ENCODE peak calls at places on chromosomes 4 and X, in nine cellular contexts. One of them, this sample, is unnamed.

GRCh38 chr4:141658316-141658715 is 21.9 kb downstream of the IL15 start:
- DNase-seq in GM23248: no peak
- DNase-seq in neural progenitor cell: no peak
- DNase-seq in PC-3: no peak
- DNase-seq in HCT116: no peak
- DNase-seq in OCI-LY7: no peak
- DNase-seq in SK-N-SH: no peak
- DNase-seq in hepatocyte: no peak
- DNase-seq in GM23338: no peak
- DNase-seq in this sample: peak; percentile 56

GRCh38 chr4:61200991-61201526 is 933 bp downstream of the ADGRL3 start:
- DNase-seq in GM23248: peak; percentile 13
- DNase-seq in neural progenitor cell: peak; percentile 63
- DNase-seq in PC-3: peak; percentile 14
- DNase-seq in HCT116: no peak
- DNase-seq in OCI-LY7: no peak
- DNase-seq in SK-N-SH: peak; percentile 56
- DNase-seq in hepatocyte: peak; percentile 53
- DNase-seq in GM23338: peak; percentile 74
- DNase-seq in this sample: no peak

GRCh38 chr4:147182041-147182440 is 236.4 kb upstream of the TTC29 start:
- DNase-seq in GM23248: no peak
- DNase-seq in neural progenitor cell: peak; percentile 25
- DNase-seq in PC-3: no peak
- DNase-seq in HCT116: no peak
- DNase-seq in OCI-LY7: no peak
- DNase-seq in SK-N-SH: no peak
- DNase-seq in hepatocyte: no peak
- DNase-seq in GM23338: no peak
- DNase-seq in this sample: no peak

GRCh38 chr4:176013466-176014247 is 52.0 kb upstream of the WDR17 start:
- DNase-seq in GM23248: no peak
- DNase-seq in neural progenitor cell: no peak
- DNase-seq in PC-3: no peak
- DNase-seq in HCT116: no peak
- DNase-seq in OCI-LY7: peak; percentile 79
- DNase-seq in SK-N-SH: no peak
- DNase-seq in hepatocyte: no peak
- DNase-seq in GM23338: no peak
- DNase-seq in this sample: peak; percentile 21

GRCh38 chr4:142413516-142413915 is 432.6 kb downstream of the INPP4B start:
- DNase-seq in GM23248: no peak
- DNase-seq in neural progenitor cell: no peak
- DNase-seq in PC-3: no peak
- DNase-seq in HCT116: no peak
- DNase-seq in OCI-LY7: no peak
- DNase-seq in SK-N-SH: no peak
- DNase-seq in hepatocyte: no peak
- DNase-seq in GM23338: no peak
- DNase-seq in this sample: no peak

GRCh38 chrX:63754141-63754859 is 30.7 kb downstream of the ARHGEF9 start:
- DNase-seq in GM23248: peak; percentile 59
- DNase-seq in neural progenitor cell: no peak
- DNase-seq in PC-3: no peak
- DNase-seq in HCT116: no peak
- DNase-seq in OCI-LY7: peak; percentile 32
- DNase-seq in SK-N-SH: no peak
- DNase-seq in hepatocyte: peak; percentile 7
- DNase-seq in GM23338: no peak
- DNase-seq in this sample: no peak

GRCh38 chr4:78174931-78175330 is 117.8 kb downstream of the FRAS1 start:
- DNase-seq in GM23248: no peak
- DNase-seq in neural progenitor cell: no peak
- DNase-seq in PC-3: no peak
- DNase-seq in HCT116: no peak
- DNase-seq in OCI-LY7: no peak
- DNase-seq in SK-N-SH: no peak
- DNase-seq in hepatocyte: no peak
- DNase-seq in GM23338: peak; percentile 41
- DNase-seq in this sample: no peak

GRCh38 chrX:118251251-118251650 is 94.7 kb upstream of the WDR44 start:
- DNase-seq in GM23248: peak; percentile 54
- DNase-seq in neural progenitor cell: no peak
- DNase-seq in PC-3: no peak
- DNase-seq in HCT116: no peak
- DNase-seq in OCI-LY7: no peak
- DNase-seq in SK-N-SH: no peak
- DNase-seq in hepatocyte: no peak
- DNase-seq in GM23338: no peak
- DNase-seq in this sample: no peak

GRCh38 chrX:130085551-130085986 is 24.7 kb downstream of the ELF4 start:
- DNase-seq in GM23248: peak; percentile 16
- DNase-seq in neural progenitor cell: no peak
- DNase-seq in PC-3: no peak
- DNase-seq in HCT116: no peak
- DNase-seq in OCI-LY7: peak; percentile 19
- DNase-seq in SK-N-SH: no peak
- DNase-seq in hepatocyte: no peak
- DNase-seq in GM23338: no peak
- DNase-seq in this sample: no peak

GRCh38 chrX:8649969-8650368 is 82.0 kb downstream of the ANOS1 start:
- DNase-seq in GM23248: no peak
- DNase-seq in neural progenitor cell: no peak
- DNase-seq in PC-3: no peak
- DNase-seq in HCT116: no peak
- DNase-seq in OCI-LY7: no peak
- DNase-seq in SK-N-SH: no peak
- DNase-seq in hepatocyte: no peak
- DNase-seq in GM23338: no peak
- DNase-seq in this sample: no peak

GRCh38 chr4:48015678-48016077 is 803 bp downstream of the CNGA1 start:
- DNase-seq in GM23248: no peak
- DNase-seq in neural progenitor cell: no peak
- DNase-seq in PC-3: no peak
- DNase-seq in HCT116: no peak
- DNase-seq in OCI-LY7: no peak
- DNase-seq in SK-N-SH: no peak
- DNase-seq in hepatocyte: peak; percentile 37
- DNase-seq in GM23338: no peak
- DNase-seq in this sample: no peak

DNA sequence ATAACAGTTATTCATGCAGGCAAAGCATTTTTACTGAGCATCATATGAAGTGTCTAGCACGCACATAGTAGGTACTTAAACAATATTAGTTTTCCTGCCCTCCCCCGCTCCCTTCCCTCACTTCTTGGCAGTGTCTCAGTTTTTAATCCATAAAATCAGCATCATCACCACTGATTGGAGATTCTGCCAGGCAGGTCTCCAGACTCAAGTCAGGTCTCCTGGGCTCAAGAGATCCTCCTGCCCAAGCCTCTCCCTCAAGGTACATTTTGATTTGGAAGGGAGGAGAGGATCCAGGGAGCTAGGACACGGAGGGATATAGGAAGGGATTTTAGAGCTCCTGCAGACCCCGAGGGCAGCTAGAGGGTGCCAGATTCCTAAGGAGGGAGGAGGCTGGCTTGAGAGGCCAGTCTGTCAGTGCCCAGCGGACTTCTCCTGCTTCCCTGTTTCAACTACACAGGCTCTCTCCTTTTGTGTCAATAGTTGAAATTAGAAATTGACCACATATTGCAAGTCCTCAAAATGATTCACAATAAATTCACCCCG is 4.4 kb upstream of the FAT1 start:
- DNase-seq in GM23248: peak; percentile 23
- DNase-seq in neural progenitor cell: peak; percentile 75
- DNase-seq in PC-3: peak; percentile 40
- DNase-seq in HCT116: peak; percentile 63
- DNase-seq in OCI-LY7: no peak
- DNase-seq in SK-N-SH: no peak
- DNase-seq in hepatocyte: peak; percentile 35
- DNase-seq in GM23338: peak; percentile 56
- DNase-seq in this sample: no peak
- TF ChIP-seq EZH2phosphoT487 in GM23248: no peak
- TF ChIP-seq EZH2phosphoT487 in neural progenitor cell: no peak
- TF ChIP-seq EZH2phosphoT487 in PC-3: no peak
- TF ChIP-seq EZH2phosphoT487 in HCT116: no peak
- TF ChIP-seq EZH2phosphoT487 in OCI-LY7: no peak
- TF ChIP-seq EZH2phosphoT487 in SK-N-SH: no peak
- TF ChIP-seq EZH2phosphoT487 in hepatocyte: no peak
- TF ChIP-seq EZH2phosphoT487 in GM23338: no peak
- TF ChIP-seq EZH2phosphoT487 in this sample: no peak

GRCh38 chr4:40180356-40180755 is 16.5 kb upstream of the RHOH start:
- DNase-seq in GM23248: peak; percentile 92
- DNase-seq in neural progenitor cell: no peak
- DNase-seq in PC-3: peak; percentile 62
- DNase-seq in HCT116: peak; percentile 1
- DNase-seq in OCI-LY7: no peak
- DNase-seq in SK-N-SH: peak; percentile 31
- DNase-seq in hepatocyte: no peak
- DNase-seq in GM23338: no peak
- DNase-seq in this sample: no peak
- TF ChIP-seq EZH2phosphoT487 in GM23248: no peak
- TF ChIP-seq EZH2phosphoT487 in neural progenitor cell: no peak
- TF ChIP-seq EZH2phosphoT487 in PC-3: no peak
- TF ChIP-seq EZH2phosphoT487 in HCT116: no peak
- TF ChIP-seq EZH2phosphoT487 in OCI-LY7: no peak
- TF ChIP-seq EZH2phosphoT487 in SK-N-SH: no peak
- TF ChIP-seq EZH2phosphoT487 in hepatocyte: no peak
- TF ChIP-seq EZH2phosphoT487 in GM23338: no peak
- TF ChIP-seq EZH2phosphoT487 in this sample: no peak

GRCh38 chr4:8820178-8821102 is 51.2 kb downstream of the HMX1 start:
- DNase-seq in GM23248: no peak
- DNase-seq in neural progenitor cell: peak; percentile 1
- DNase-seq in PC-3: no peak
- DNase-seq in HCT116: no peak
- DNase-seq in OCI-LY7: no peak
- DNase-seq in SK-N-SH: peak; percentile 6
- DNase-seq in hepatocyte: no peak
- DNase-seq in GM23338: no peak
- DNase-seq in this sample: no peak

GRCh38 chr4:8817813-8818062 is 53.9 kb downstream of the HMX1 start:
- DNase-seq in GM23248: no peak
- DNase-seq in neural progenitor cell: no peak
- DNase-seq in PC-3: no peak
- DNase-seq in HCT116: no peak
- DNase-seq in OCI-LY7: no peak
- DNase-seq in SK-N-SH: peak; percentile 36
- DNase-seq in hepatocyte: no peak
- DNase-seq in GM23338: no peak
- DNase-seq in this sample: no peak

GRCh38 chr4:8818063-8818881 is 53.4 kb downstream of the HMX1 start:
- DNase-seq in GM23248: no peak
- DNase-seq in neural progenitor cell: peak; percentile 13
- DNase-seq in PC-3: no peak
- DNase-seq in HCT116: no peak
- DNase-seq in OCI-LY7: no peak
- DNase-seq in SK-N-SH: peak; percentile 56
- DNase-seq in hepatocyte: no peak
- DNase-seq in GM23338: no peak
- DNase-seq in this sample: no peak

GRCh38 chr4:8819421-8820177 is 52.0 kb downstream of the HMX1 start:
- DNase-seq in GM23248: no peak
- DNase-seq in neural progenitor cell: peak; percentile 21
- DNase-seq in PC-3: no peak
- DNase-seq in HCT116: no peak
- DNase-seq in OCI-LY7: no peak
- DNase-seq in SK-N-SH: peak; percentile 37
- DNase-seq in hepatocyte: no peak
- DNase-seq in GM23338: peak; percentile 28
- DNase-seq in this sample: peak; percentile 93

DNA sequence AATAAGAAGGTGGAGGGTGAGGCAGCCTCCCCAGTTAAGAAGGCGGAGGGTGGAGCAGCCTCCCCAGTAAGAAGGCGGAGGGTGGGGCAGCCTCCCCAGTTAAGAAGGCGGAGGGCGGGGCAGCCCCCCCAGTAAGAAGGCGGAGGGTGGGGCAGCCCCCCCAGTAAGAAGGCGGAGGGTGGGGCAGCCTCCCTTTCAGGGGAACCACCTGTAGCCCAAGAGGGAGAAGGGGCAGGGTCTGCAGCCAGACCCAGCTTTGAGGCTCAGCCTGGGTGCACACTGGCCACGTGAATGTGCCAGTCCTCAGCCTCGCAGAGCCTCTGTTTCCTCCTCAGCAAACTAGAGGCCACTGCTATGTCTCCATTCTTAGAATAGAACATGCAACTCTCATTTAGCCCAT is 52.6 kb downstream of the HMX1 start:
- DNase-seq in GM23248: no peak
- DNase-seq in neural progenitor cell: peak; percentile 1
- DNase-seq in PC-3: no peak
- DNase-seq in HCT116: no peak
- DNase-seq in OCI-LY7: no peak
- DNase-seq in SK-N-SH: no peak
- DNase-seq in hepatocyte: no peak
- DNase-seq in GM23338: no peak
- DNase-seq in this sample: no peak
- TF ChIP-seq EZH2phosphoT487 in GM23248: no peak
- TF ChIP-seq EZH2phosphoT487 in neural progenitor cell: no peak
- TF ChIP-seq EZH2phosphoT487 in PC-3: no peak
- TF ChIP-seq EZH2phosphoT487 in HCT116: no peak
- TF ChIP-seq EZH2phosphoT487 in OCI-LY7: no peak
- TF ChIP-seq EZH2phosphoT487 in SK-N-SH: no peak
- TF ChIP-seq EZH2phosphoT487 in hepatocyte: no peak
- TF ChIP-seq EZH2phosphoT487 in GM23338: no peak
- TF ChIP-seq EZH2phosphoT487 in this sample: no peak

GRCh38 chr4:113080050-113080449 is 30.6 kb downstream of the ANK2 start:
- DNase-seq in GM23248: peak; percentile 66
- DNase-seq in neural progenitor cell: peak; percentile 19
- DNase-seq in PC-3: no peak
- DNase-seq in HCT116: no peak
- DNase-seq in OCI-LY7: no peak
- DNase-seq in SK-N-SH: no peak
- DNase-seq in hepatocyte: peak; percentile 54
- DNase-seq in GM23338: peak; percentile 35
- DNase-seq in this sample: no peak
- TF ChIP-seq EZH2phosphoT487 in GM23248: no peak
- TF ChIP-seq EZH2phosphoT487 in neural progenitor cell: no peak
- TF ChIP-seq EZH2phosphoT487 in PC-3: no peak
- TF ChIP-seq EZH2phosphoT487 in HCT116: no peak
- TF ChIP-seq EZH2phosphoT487 in OCI-LY7: no peak
- TF ChIP-seq EZH2phosphoT487 in SK-N-SH: no peak
- TF ChIP-seq EZH2phosphoT487 in hepatocyte: no peak
- TF ChIP-seq EZH2phosphoT487 in GM23338: no peak
- TF ChIP-seq EZH2phosphoT487 in this sample: no peak

DNA sequence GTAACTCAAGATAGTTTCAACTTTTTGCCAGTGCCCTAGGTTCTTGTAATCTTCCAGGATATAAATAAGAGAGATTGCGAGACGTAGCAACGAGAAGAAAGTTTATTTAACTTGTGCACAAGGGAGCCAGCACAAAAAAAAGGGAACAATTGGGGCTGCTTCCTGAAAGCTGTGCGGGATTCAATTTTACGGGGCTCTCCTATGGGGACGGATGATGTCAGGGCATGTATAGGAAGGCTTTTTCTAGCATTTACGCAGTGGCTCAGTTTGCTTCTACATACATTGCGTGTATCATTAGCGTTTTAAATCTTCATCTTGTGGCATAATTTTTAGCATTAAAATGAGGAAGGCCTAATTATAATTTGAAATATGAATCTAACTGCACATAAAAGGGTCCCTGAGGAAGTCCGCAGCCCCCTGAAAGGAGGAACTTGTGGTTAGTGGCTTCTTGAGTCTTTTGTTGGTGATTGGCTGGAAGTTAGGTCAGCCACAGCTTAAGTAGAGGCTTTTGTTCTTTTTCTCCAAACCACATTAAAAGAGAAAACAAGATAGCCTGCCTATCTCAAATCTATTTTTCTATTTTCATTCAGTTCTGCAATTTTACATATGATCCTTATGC is 668.2 kb upstream of the NDST4 start:
- DNase-seq in GM23248: no peak
- DNase-seq in neural progenitor cell: no peak
- DNase-seq in PC-3: no peak
- DNase-seq in HCT116: no peak
- DNase-seq in OCI-LY7: peak; percentile 27
- DNase-seq in SK-N-SH: no peak
- DNase-seq in hepatocyte: no peak
- DNase-seq in GM23338: no peak
- DNase-seq in this sample: no peak
- TF ChIP-seq EZH2phosphoT487 in GM23248: no peak
- TF ChIP-seq EZH2phosphoT487 in neural progenitor cell: no peak
- TF ChIP-seq EZH2phosphoT487 in PC-3: no peak
- TF ChIP-seq EZH2phosphoT487 in HCT116: no peak
- TF ChIP-seq EZH2phosphoT487 in OCI-LY7: no peak
- TF ChIP-seq EZH2phosphoT487 in SK-N-SH: no peak
- TF ChIP-seq EZH2phosphoT487 in hepatocyte: no peak
- TF ChIP-seq EZH2phosphoT487 in GM23338: no peak
- TF ChIP-seq EZH2phosphoT487 in this sample: no peak

This sample was measured in MM.1S.